ENCODE peak calls at places on chromosome X, in five cellular contexts. A is ascending aorta; P is effector memory CD4-positive, alpha-beta T cell; T is thyroid gland; G is heart right ventricle. C is an unnamed sample.

GRCh38 chrX:69163936-69164741 is 1.1 kb downstream of the PJA1 start:
- DNase-seq in G (peak), P (peak), A (peak), T (peak), C (no peak)

GRCh38 chrX:11579856-11580595 is 85.7 kb downstream of the ARHGAP6 start:
- DNase-seq in T (no peak), G (no peak), A (no peak), P (no peak), C (no peak)

GRCh38 chrX:74015379-74016019 is 288.5 kb upstream of the ZCCHC13 start:
- DNase-seq in G (no peak), T (peak), A (peak), P (peak), C (peak)

GRCh38 chrX:3962511-3963350 is 249.3 kb upstream of the PRKX start:
- DNase-seq in A (no peak), P (no peak), G (no peak), T (peak), C (no peak)

GRCh38 chrX:149937881-149938426 is 337 bp downstream of the EOLA2 start:
- DNase-seq in A (peak), G (no peak), T (peak), P (no peak), C (no peak)

GRCh38 chrX:111041018-111041462 is 55.0 kb upstream of the PAK3 start:
- DNase-seq in G (no peak), P (peak), A (no peak), T (no peak), C (no peak)

GRCh38 chrX:48835524-48836329 is at the start of gene PCSK1N:
- DNase-seq in T (no peak), A (no peak), P (peak), G (no peak), C (no peak)

GRCh38 chrX:129540068-129540653 is at the start of gene OCRL:
- DNase-seq in G (peak), T (peak), A (peak), P (peak), C (no peak)

GRCh38 chrX:31209005-31209612 is 137.3 kb upstream of the FTHL17 start:
- DNase-seq in P (no peak), G (no peak), A (no peak), T (no peak), C (no peak)

GRCh38 chrX:10156199-10157031 is at the start of gene CLCN4:
- DNase-seq in T (peak), A (peak), P (no peak), G (peak), C (no peak)

C was measured in GM12878.